ENCODE peak calls at places on chromosomes 4 and X, in four cellular contexts. Y is HepG2, X is HCT116, C is K562. I is an unnamed sample.

GRCh38 chr4:170306208-170306607 is 216.5 kb upstream of the AADAT start:
- DNase-seq in Y (no peak), X (no peak), C (no peak), I (no peak)

GRCh38 chrX:38109042-38109904 is 102.9 kb downstream of the SYTL5 start:
- DNase-seq in C (no peak), Y (no peak), X (no peak), I (no peak)

GRCh38 chr4:119752936-119753335 is 124.3 kb upstream of the PDE5A start:
- DNase-seq in Y (no peak), C (no peak), X (no peak), I (no peak)

GRCh38 chr4:54695359-54696149 is 37.8 kb downstream of the KIT start:
- DNase-seq in X (no peak), C (no peak), Y (no peak), I (no peak)

GRCh38 chrX:70979136-70979762 is 48.4 kb upstream of the SLC7A3 start:
- DNase-seq in X (no peak), Y (peak; percentile 27), C (peak; percentile 36), I (no peak)

GRCh38 chr4:3174371-3175338 is 74.3 kb upstream of the MSANTD1 start:
- DNase-seq in Y (no peak), C (no peak), X (no peak), I (no peak)

GRCh38 chr4:14157262-14157661 is 529.7 kb upstream of the BOD1L1 start:
- DNase-seq in X (no peak), C (no peak), Y (no peak), I (no peak)

GRCh38 chr4:25446611-25447010 is 69.5 kb downstream of the ANAPC4 start:
- DNase-seq in X (no peak), C (no peak), Y (no peak), I (no peak)

GRCh38 chrX:123696334-123696733 is 36.5 kb downstream of the THOC2 start:
- DNase-seq in X (no peak), C (no peak), Y (no peak), I (no peak)

GRCh38 chr4:55340246-55340645 is 5.8 kb upstream of the SRD5A3 start:
- DNase-seq in Y (no peak), X (no peak), C (no peak), I (no peak)

GRCh38 chr4:24991015-24991414 is 39.7 kb downstream of the LGI2 start:
- DNase-seq in C (no peak), X (no peak), Y (no peak), I (no peak)

GRCh38 chr4:109967798-109968520 is 55.3 kb downstream of the EGF start:
- DNase-seq in C (no peak), Y (no peak), X (no peak), I (no peak)

GRCh38 chrX:72094894-72095293 is 36.8 kb downstream of the RTL5 start:
- DNase-seq in Y (no peak), X (no peak), C (peak; percentile 30), I (no peak)

GRCh38 chr4:109094061-109094460 is 208.4 kb downstream of the COL25A1 start:
- DNase-seq in C (no peak), X (no peak), Y (no peak), I (no peak)

GRCh38 chrX:134761788-134762187 is 103.5 kb upstream of the PLAC1 start:
- DNase-seq in C (no peak), Y (peak; percentile 2), X (no peak), I (no peak)

GRCh38 chr4:124266706-124267105 is 445.8 kb downstream of the ANKRD50 start:
- DNase-seq in C (no peak), X (no peak), Y (no peak), I (no peak)

GRCh38 chrX:67288958-67289641 is 254.7 kb upstream of the AR start:
- DNase-seq in X (no peak), C (no peak), Y (no peak), I (no peak)

GRCh38 chr4:1355378-1355777 is 8.4 kb downstream of the UVSSA start:
- DNase-seq in X (no peak), Y (no peak), C (no peak), I (no peak)

GRCh38 chr4:157521916-157522315 is 301.4 kb downstream of the GRIA2 start:
- DNase-seq in C (no peak), X (no peak), Y (no peak), I (no peak)

GRCh38 chr4:109385260-109385659 is 48.4 kb upstream of the SEC24B start:
- DNase-seq in C (no peak), Y (no peak), X (no peak), I (no peak)

GRCh38 chr4:14504162-14504561 is 498.1 kb upstream of the CPEB2 start:
- DNase-seq in C (no peak), Y (no peak), X (no peak), I (no peak)

GRCh38 chrX:84933956-84934556 is 69.6 kb upstream of the APOOL start:
- DNase-seq in C (peak; percentile 2), Y (no peak), X (no peak), I (no peak)

GRCh38 chr4:36281384-36282106 is at the start of gene DTHD1:
- DNase-seq in C (no peak), X (no peak), Y (no peak), I (no peak)

GRCh38 chrX:110241816-110242215 is 76.1 kb downstream of the AMMECR1 start:
- DNase-seq in C (no peak), Y (no peak), X (no peak), I (no peak)

GRCh38 chrX:130108647-130109428 is 1.5 kb downstream of the ELF4 start:
- DNase-seq in X (no peak), C (peak; percentile 61), Y (peak; percentile 17), I (no peak)

GRCh38 chrX:21373637-21374162 is 518 bp upstream of the CNKSR2 start:
- DNase-seq in C (no peak), Y (no peak), X (no peak), I (no peak)

GRCh38 chr4:153341575-153342090 is 2.9 kb upstream of the MND1 start:
- DNase-seq in C (peak; percentile 43), X (peak; percentile 35), Y (peak; percentile 7), I (no peak)

GRCh38 chr4:46266106-46266505 is 123.8 kb downstream of the GABRA2 start:
- DNase-seq in X (no peak), C (no peak), Y (no peak), I (no peak)

GRCh38 chrX:39967348-39967747 is 130.4 kb downstream of the BCOR start:
- DNase-seq in Y (no peak), X (no peak), C (no peak), I (no peak)

GRCh38 chrX:39815621-39816020 is 282.1 kb downstream of the BCOR start:
- DNase-seq in X (no peak), Y (no peak), C (peak; percentile 57), I (no peak)

GRCh38 chrX:150790021-150790420 is 96.8 kb downstream of the MTMR1 start:
- DNase-seq in C (no peak), X (no peak), Y (no peak), I (no peak)

GRCh38 chr4:56689661-56690060 is 8.6 kb upstream of the HOPX start:
- DNase-seq in C (no peak), X (no peak), Y (no peak), I (no peak)

GRCh38 chr4:22063613-22064012 is 115.0 kb upstream of the KCNIP4 start:
- DNase-seq in X (no peak), C (no peak), Y (no peak), I (no peak)

GRCh38 chr4:8282742-8283141 is 13.2 kb downstream of the HTRA3 start:
- DNase-seq in C (no peak), X (no peak), Y (no peak), I (no peak)

GRCh38 chr4:30714408-30715031 is 5.6 kb upstream of the PCDH7 start:
- DNase-seq in X (peak; percentile 73), C (peak; percentile 21), Y (peak; percentile 19), I (no peak)

GRCh38 chr4:74653331-74654229 is 140.7 kb downstream of the BTC start:
- DNase-seq in C (no peak), X (no peak), Y (no peak), I (no peak)

GRCh38 chr4:4402966-4403365 is 16.1 kb downstream of the NSG1 start:
- DNase-seq in Y (no peak), C (no peak), X (no peak), I (no peak)
- TF ChIP-seq TCF7L2 in Y (no peak), C (no peak), X (no peak), I (no peak)

GRCh38 chr4:128850252-128850651 is 40.8 kb downstream of the JADE1 start:
- DNase-seq in X (no peak), Y (no peak), C (no peak), I (no peak)

GRCh38 chr4:128847074-128847724 is 37.7 kb downstream of the JADE1 start:
- DNase-seq in C (no peak), Y (no peak), X (no peak), I (no peak)

GRCh38 chr4:128846063-128846462 is 36.6 kb downstream of the JADE1 start:
- DNase-seq in X (no peak), C (no peak), Y (no peak), I (no peak)

GRCh38 chr4:128844931-128845330 is 35.4 kb downstream of the JADE1 start:
- DNase-seq in C (no peak), Y (peak; percentile 33), X (no peak), I (no peak)

GRCh38 chr4:128848461-128848860 is 39.0 kb downstream of the JADE1 start:
- DNase-seq in Y (no peak), C (no peak), X (no peak), I (no peak)
- H3K36me3 ChIP-seq in Y (peaks cover 82% of the 10 kb centered on the region), C (peaks cover 97% of the 10 kb centered on the region), X (peaks cover 9% of the 10 kb centered on the region), I (peaks cover 9% of the 10 kb centered on the region)

DNA sequence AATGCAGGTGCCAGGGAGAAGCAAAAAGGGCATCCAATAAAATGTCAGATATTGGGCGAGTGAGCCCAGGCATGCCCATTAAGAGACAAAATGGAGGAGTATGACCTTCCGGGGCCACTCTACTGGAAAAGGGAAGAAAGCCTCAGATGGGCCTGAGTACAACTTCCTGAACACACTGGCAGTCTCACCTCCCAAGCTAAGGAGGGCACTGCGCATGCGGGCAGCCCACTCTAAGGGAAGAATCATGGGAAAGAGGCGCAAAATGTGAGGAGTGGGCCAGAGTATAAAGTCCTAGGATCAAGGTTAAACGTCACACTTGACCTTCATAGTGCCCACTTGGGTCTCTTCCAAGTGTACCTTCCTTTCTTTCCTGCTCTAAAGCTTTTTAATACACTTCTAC is 63.5 kb downstream of the TIGD2 start:
- DNase-seq in C (no peak), Y (no peak), X (no peak), I (no peak)
- H3K27me3 ChIP-seq in C (no peaks in the 10 kb centered on the region), Y (no peaks in the 10 kb centered on the region), X (no peaks in the 10 kb centered on the region), I (no peaks in the 10 kb centered on the region)

DNA sequence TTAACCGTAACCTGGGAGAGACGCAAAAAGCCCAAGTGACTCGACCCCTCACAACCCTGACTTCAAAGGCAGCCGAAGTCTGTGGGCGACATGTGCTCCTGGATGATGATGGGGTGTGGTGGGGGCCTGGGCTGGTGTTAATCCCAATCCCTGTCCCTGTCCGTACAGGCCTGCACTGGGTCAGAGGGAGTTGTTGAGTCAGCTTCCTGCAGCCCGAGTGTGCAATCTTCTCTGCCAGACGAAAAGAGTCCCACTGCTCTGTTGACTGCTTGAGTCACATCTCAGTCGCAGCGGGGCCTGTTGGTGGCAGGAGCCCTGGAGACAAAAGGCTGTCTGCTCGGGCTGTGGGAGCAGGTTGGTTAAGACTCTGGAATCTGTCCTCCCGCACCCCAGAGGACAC is 10.3 kb downstream of the FAM3A start:
- DNase-seq in X (no peak), C (no peak), Y (no peak), I (no peak)
- TF ChIP-seq TCF7L2 in X (no peak), C (no peak), Y (no peak), I (no peak)

GRCh38 chrX:44961817-44962607 is 89.0 kb downstream of the KDM6A start:
- DNase-seq in Y (no peak), C (no peak), X (no peak), I (no peak)

GRCh38 chrX:44967221-44967620 is 94.2 kb downstream of the KDM6A start:
- DNase-seq in C (no peak), Y (no peak), X (no peak), I (no peak)

GRCh38 chrX:44958480-44958879 is 85.5 kb downstream of the KDM6A start:
- DNase-seq in Y (no peak), C (no peak), X (no peak), I (no peak)

GRCh38 chrX:44962944-44963343 is 90.0 kb downstream of the KDM6A start:
- DNase-seq in X (no peak), Y (no peak), C (no peak), I (no peak)
- H3K36me3 ChIP-seq in X (no peaks in the 10 kb centered on the region), Y (peaks cover 3% of the 10 kb centered on the region), C (peaks cover 19% of the 10 kb centered on the region), I (no peaks in the 10 kb centered on the region)

I was measured in Panc1.